ENCODE peak calls at places on chromosome 6, in eight cellular contexts. B is OCI-LY7, E is uterus, T is breast epithelium, H is Calu3, A is AG09309, M is neural crest cell, D is endothelial cell. J is an unnamed sample.

GRCh38 chr6:1608976-1609661 is 596 bp upstream of the FOXC1 start:
- DNase-seq in B (no peak), E (no peak), T (no peak), H (peak; percentile 56), A (no peak), M (no peak), D (peak; percentile 61), J (peak; percentile 89)

GRCh38 chr6:96458771-96459170 is 62.8 kb upstream of the UFL1 start:
- DNase-seq in B (no peak), E (no peak), T (no peak), H (no peak), A (no peak), M (no peak), D (no peak), J (no peak)

GRCh38 chr6:167141667-167142432 is 15.9 kb downstream of the GPR31 start:
- DNase-seq in B (peak; percentile 75), E (no peak), T (no peak), H (peak; percentile 76), A (no peak), M (peak; percentile 34), D (peak; percentile 74), J (no peak)

GRCh38 chr6:74273541-74273940 is 577.5 kb downstream of the CD109 start:
- DNase-seq in B (no peak), E (no peak), T (no peak), H (no peak), A (no peak), M (no peak), D (no peak), J (no peak)

GRCh38 chr6:118495639-118496296 is 52.3 kb upstream of the PLN start:
- DNase-seq in B (no peak), E (no peak), T (no peak), H (no peak), A (no peak), M (no peak), D (no peak), J (no peak)

GRCh38 chr6:85405175-85405852 is 44.6 kb upstream of the NT5E start:
- DNase-seq in B (no peak), E (no peak), T (no peak), H (peak; percentile 71), A (no peak), M (no peak), D (no peak), J (no peak)

GRCh38 chr6:28884423-28885148 is 39.2 kb downstream of the TRIM27 start:
- DNase-seq in B (no peak), E (no peak), T (no peak), H (no peak), A (no peak), M (no peak), D (no peak), J (no peak)

GRCh38 chr6:91181416-91181815 is 594.5 kb upstream of the MAP3K7 start:
- DNase-seq in B (no peak), E (no peak), T (no peak), H (no peak), A (no peak), M (no peak), D (no peak), J (no peak)

GRCh38 chr6:125346143-125346925 is 44.6 kb upstream of the HDDC2 start:
- DNase-seq in B (peak; percentile 74), E (no peak), T (no peak), H (no peak), A (no peak), M (no peak), D (peak; percentile 43), J (peak; percentile 74)

GRCh38 chr6:73042892-73043291 is 182.4 kb downstream of the KHDC1L start:
- DNase-seq in B (no peak), E (no peak), T (no peak), H (no peak), A (no peak), M (no peak), D (no peak), J (no peak)

DNA sequence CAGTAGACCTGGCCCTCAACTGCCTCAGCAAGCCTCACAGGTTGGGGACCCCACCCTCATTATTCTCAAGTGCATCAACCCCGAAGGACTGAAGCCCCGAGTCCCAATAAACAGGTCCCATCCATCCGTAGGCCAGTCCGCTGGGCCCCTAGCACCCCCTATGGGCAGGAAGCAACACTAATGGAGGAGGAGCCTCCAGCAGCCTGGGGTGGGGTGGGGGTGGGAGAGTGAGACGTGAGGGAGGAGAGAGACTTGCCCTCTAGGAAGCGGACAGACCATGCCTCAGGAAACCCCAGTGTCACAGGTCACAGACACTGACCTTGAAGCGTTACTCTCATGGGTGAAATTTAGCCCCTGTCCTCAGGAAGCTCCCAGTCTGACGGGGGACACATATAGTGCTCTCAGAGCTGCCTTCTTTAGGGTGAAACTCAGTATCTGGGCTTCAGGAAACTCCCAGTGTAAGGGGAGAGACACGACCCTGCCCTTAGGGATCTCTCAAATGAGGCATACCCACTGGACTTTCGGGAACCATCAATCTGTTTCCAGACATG is 125.9 kb downstream of the MRPL14 start:
- DNase-seq in B (peak; percentile 54), E (no peak), T (no peak), H (peak; percentile 90), A (no peak), M (no peak), D (no peak), J (no peak)
- TF ChIP-seq CTCF in B (peak; percentile 71), E (peak; percentile 17), T (no peak), H (peak; percentile 91), A (peak; percentile 44), M (peak; percentile 41), D (peak; percentile 26), J (no peak)

GRCh38 chr6:147382945-147383554 is 125.4 kb upstream of the SAMD5 start:
- DNase-seq in B (peak; percentile 12), E (no peak), T (no peak), H (no peak), A (no peak), M (no peak), D (no peak), J (no peak)
- TF ChIP-seq CTCF in B (peak; percentile 69), E (peak; percentile 13), T (peak; percentile 35), H (peak; percentile 22), A (peak; percentile 53), M (peak; percentile 71), D (peak; percentile 77), J (no peak)

GRCh38 chr6:53730767-53731166 is 64.0 kb upstream of the LRRC1 start:
- DNase-seq in B (no peak), E (no peak), T (no peak), H (no peak), A (no peak), M (no peak), D (no peak), J (no peak)

GRCh38 chr6:53735896-53736295 is 58.9 kb upstream of the LRRC1 start:
- DNase-seq in B (no peak), E (no peak), T (no peak), H (no peak), A (no peak), M (no peak), D (no peak), J (no peak)

GRCh38 chr6:53731906-53732636 is 62.7 kb upstream of the LRRC1 start:
- DNase-seq in B (no peak), E (no peak), T (no peak), H (no peak), A (no peak), M (no peak), D (no peak), J (no peak)

GRCh38 chr6:53737746-53738145 is 57.1 kb upstream of the LRRC1 start:
- DNase-seq in B (no peak), E (no peak), T (no peak), H (no peak), A (no peak), M (no peak), D (no peak), J (no peak)

DNA sequence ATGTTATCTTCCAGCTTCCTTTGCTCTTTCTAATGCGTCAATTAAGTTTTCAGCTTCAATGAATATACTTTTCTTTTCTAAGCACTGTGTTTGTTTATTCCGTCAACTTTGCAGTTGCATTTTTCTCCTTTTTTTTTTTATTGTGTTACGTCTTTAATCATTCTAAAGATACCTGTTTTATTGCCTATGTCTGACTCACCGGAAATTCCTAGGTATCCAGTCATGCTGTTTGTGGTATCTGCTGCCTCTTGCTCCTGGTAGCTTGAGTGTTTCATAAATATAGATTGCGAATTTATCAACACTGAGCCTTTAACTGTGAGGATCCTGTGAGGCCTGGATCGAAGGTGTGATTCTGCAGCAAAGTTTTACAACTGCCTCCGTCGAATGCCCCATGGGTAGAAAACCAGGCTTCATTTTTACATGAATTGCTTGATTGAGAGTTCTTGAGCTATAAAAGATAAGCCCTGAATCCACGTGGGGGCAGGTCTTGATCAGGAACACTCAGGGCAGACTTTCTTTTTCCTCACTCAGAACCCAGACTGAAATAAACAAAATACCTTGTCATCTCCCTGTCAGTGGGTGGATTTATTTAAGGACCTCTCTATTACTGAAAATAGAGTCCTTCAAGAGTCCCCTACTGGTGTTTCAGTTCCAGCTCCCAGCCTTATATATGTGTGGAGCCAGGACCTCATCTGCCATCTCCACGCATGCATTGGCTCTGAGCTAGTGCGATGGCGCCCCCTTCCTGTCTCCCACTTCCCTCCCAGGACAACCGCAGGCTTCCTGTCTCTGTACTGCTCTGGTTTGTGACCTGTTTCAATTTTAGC is 60.1 kb upstream of the LRRC1 start:
- DNase-seq in B (peak; percentile 8), E (no peak), T (no peak), H (peak; percentile 79), A (peak; percentile 65), M (peak; percentile 11), D (peak; percentile 38), J (no peak)
- TF ChIP-seq CTCF in B (peak; percentile 64), E (no peak), T (no peak), H (peak; percentile 55), A (peak; percentile 27), M (peak; percentile 53), D (peak; percentile 22), J (no peak)

GRCh38 chr6:138773177-138774091 is at the start of gene CCDC28A:
- DNase-seq in B (peak; percentile 98), E (peak; percentile 95), T (peak; percentile 94), H (peak; percentile 82), A (peak; percentile 72), M (peak; percentile 88), D (peak; percentile 85), J (peak; percentile 97)

GRCh38 chr6:138774370-138774769 is 801 bp downstream of the CCDC28A start:
- DNase-seq in B (no peak), E (no peak), T (no peak), H (no peak), A (no peak), M (no peak), D (no peak), J (no peak)

GRCh38 chr6:138769102-138769676 is 4.4 kb upstream of the CCDC28A start:
- DNase-seq in B (no peak), E (no peak), T (no peak), H (no peak), A (no peak), M (no peak), D (no peak), J (no peak)

GRCh38 chr6:138776659-138777058 is 3.1 kb downstream of the CCDC28A start:
- DNase-seq in B (no peak), E (no peak), T (no peak), H (no peak), A (no peak), M (no peak), D (no peak), J (no peak)

DNA sequence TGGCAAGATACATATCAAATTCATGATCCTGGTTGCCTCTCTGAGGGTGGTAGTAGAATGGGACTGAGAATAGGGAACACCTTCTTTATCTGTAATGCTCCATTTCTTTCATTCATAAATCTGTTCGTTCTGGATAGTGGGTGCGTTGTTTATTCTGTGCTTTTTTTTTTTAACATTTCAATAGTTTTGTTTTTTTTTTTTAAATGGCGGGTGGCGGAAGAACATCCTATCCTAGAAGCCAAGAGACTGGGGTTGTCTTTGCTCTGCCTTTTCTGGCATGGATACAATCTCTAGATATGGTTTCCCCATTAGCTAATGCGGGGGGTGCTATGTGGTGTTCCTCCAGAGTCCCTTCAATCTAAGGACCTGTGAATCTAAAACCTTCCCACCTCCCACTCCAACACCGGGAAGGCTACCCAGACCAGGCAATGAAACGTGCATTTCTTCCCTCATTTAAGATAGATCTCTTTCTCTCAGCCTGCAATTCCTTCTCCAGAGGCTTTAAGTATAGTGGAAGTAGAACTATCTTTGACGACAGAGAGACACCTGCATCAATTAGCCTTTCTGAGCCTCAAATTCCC is 883 bp upstream of the CCDC28A start:
- DNase-seq in B (peak; percentile 32), E (no peak), T (no peak), H (no peak), A (no peak), M (peak; percentile 3), D (no peak), J (no peak)
- TF ChIP-seq CTCF in B (no peak), E (no peak), T (no peak), H (no peak), A (no peak), M (no peak), D (no peak), J (no peak)